ENCODE peak calls at places on chromosome 20, in nine cellular contexts. One of them, this sample, is unnamed.

GRCh38 chr20:20614391-20614790 is 98.1 kb downstream of the RALGAPA2 start:
- DNase-seq in fibroblast of mammary gland: no peak
- DNase-seq in OCI-LY7: no peak
- DNase-seq in choroid plexus epithelial cell: peak; percentile 57
- DNase-seq in iPS DF 6.9: no peak
- DNase-seq in heart right ventricle: no peak
- DNase-seq in aorta: no peak
- DNase-seq in ovary: no peak
- DNase-seq in bronchial epithelial cell: no peak
- DNase-seq in this sample: no peak

GRCh38 chr20:371755-372542 is 8.6 kb upstream of the TRIB3 start:
- DNase-seq in fibroblast of mammary gland: peak; percentile 79
- DNase-seq in OCI-LY7: no peak
- DNase-seq in choroid plexus epithelial cell: peak; percentile 90
- DNase-seq in iPS DF 6.9: no peak
- DNase-seq in heart right ventricle: peak; percentile 72
- DNase-seq in aorta: peak; percentile 86
- DNase-seq in ovary: no peak
- DNase-seq in bronchial epithelial cell: peak; percentile 85
- DNase-seq in this sample: peak; percentile 80

GRCh38 chr20:10848810-10849370 is 175.1 kb upstream of the JAG1 start:
- DNase-seq in fibroblast of mammary gland: peak; percentile 94
- DNase-seq in OCI-LY7: no peak
- DNase-seq in choroid plexus epithelial cell: peak; percentile 93
- DNase-seq in iPS DF 6.9: no peak
- DNase-seq in heart right ventricle: no peak
- DNase-seq in aorta: no peak
- DNase-seq in ovary: peak; percentile 17
- DNase-seq in bronchial epithelial cell: peak; percentile 90
- DNase-seq in this sample: peak; percentile 87

GRCh38 chr20:56163806-56164205 is 84.7 kb upstream of the MC3R start:
- DNase-seq in fibroblast of mammary gland: no peak
- DNase-seq in OCI-LY7: peak; percentile 48
- DNase-seq in choroid plexus epithelial cell: no peak
- DNase-seq in iPS DF 6.9: no peak
- DNase-seq in heart right ventricle: no peak
- DNase-seq in aorta: no peak
- DNase-seq in ovary: no peak
- DNase-seq in bronchial epithelial cell: no peak
- DNase-seq in this sample: no peak

GRCh38 chr20:3168079-3168828 is 5.1 kb downstream of the LZTS3 start:
- DNase-seq in fibroblast of mammary gland: no peak
- DNase-seq in OCI-LY7: no peak
- DNase-seq in choroid plexus epithelial cell: no peak
- DNase-seq in iPS DF 6.9: peak; percentile 58
- DNase-seq in heart right ventricle: peak; percentile 52
- DNase-seq in aorta: peak; percentile 68
- DNase-seq in ovary: no peak
- DNase-seq in bronchial epithelial cell: no peak
- DNase-seq in this sample: no peak

GRCh38 chr20:50371878-50372769 is 138.1 kb upstream of the PTPN1 start:
- DNase-seq in fibroblast of mammary gland: no peak
- DNase-seq in OCI-LY7: no peak
- DNase-seq in choroid plexus epithelial cell: no peak
- DNase-seq in iPS DF 6.9: no peak
- DNase-seq in heart right ventricle: no peak
- DNase-seq in aorta: no peak
- DNase-seq in ovary: no peak
- DNase-seq in bronchial epithelial cell: peak; percentile 80
- DNase-seq in this sample: peak; percentile 77

GRCh38 chr20:43748274-43748673 is 21.5 kb upstream of the GTSF1L start:
- DNase-seq in fibroblast of mammary gland: peak; percentile 37
- DNase-seq in OCI-LY7: no peak
- DNase-seq in choroid plexus epithelial cell: peak; percentile 67
- DNase-seq in iPS DF 6.9: no peak
- DNase-seq in heart right ventricle: no peak
- DNase-seq in aorta: no peak
- DNase-seq in ovary: no peak
- DNase-seq in bronchial epithelial cell: no peak
- DNase-seq in this sample: peak; percentile 24

GRCh38 chr20:41848180-41848579 is 230.0 kb upstream of the CHD6 start:
- DNase-seq in fibroblast of mammary gland: no peak
- DNase-seq in OCI-LY7: no peak
- DNase-seq in choroid plexus epithelial cell: no peak
- DNase-seq in iPS DF 6.9: no peak
- DNase-seq in heart right ventricle: no peak
- DNase-seq in aorta: no peak
- DNase-seq in ovary: no peak
- DNase-seq in bronchial epithelial cell: no peak
- DNase-seq in this sample: no peak

GRCh38 chr20:21557246-21557982 is 43.5 kb upstream of the NKX2-2 start:
- DNase-seq in fibroblast of mammary gland: no peak
- DNase-seq in OCI-LY7: no peak
- DNase-seq in choroid plexus epithelial cell: no peak
- DNase-seq in iPS DF 6.9: no peak
- DNase-seq in heart right ventricle: no peak
- DNase-seq in aorta: no peak
- DNase-seq in ovary: no peak
- DNase-seq in bronchial epithelial cell: no peak
- DNase-seq in this sample: no peak

GRCh38 chr20:4135385-4136077 is 120.2 kb upstream of the RNF24 start:
- DNase-seq in fibroblast of mammary gland: peak; percentile 99
- DNase-seq in OCI-LY7: no peak
- DNase-seq in choroid plexus epithelial cell: peak; percentile 96
- DNase-seq in iPS DF 6.9: no peak
- DNase-seq in heart right ventricle: no peak
- DNase-seq in aorta: no peak
- DNase-seq in ovary: no peak
- DNase-seq in bronchial epithelial cell: peak; percentile 99
- DNase-seq in this sample: peak; percentile 97

GRCh38 chr20:20859510-20859909 is 147.1 kb upstream of the RALGAPA2 start:
- DNase-seq in fibroblast of mammary gland: no peak
- DNase-seq in OCI-LY7: no peak
- DNase-seq in choroid plexus epithelial cell: no peak
- DNase-seq in iPS DF 6.9: no peak
- DNase-seq in heart right ventricle: no peak
- DNase-seq in aorta: no peak
- DNase-seq in ovary: no peak
- DNase-seq in bronchial epithelial cell: no peak
- DNase-seq in this sample: no peak

DNA sequence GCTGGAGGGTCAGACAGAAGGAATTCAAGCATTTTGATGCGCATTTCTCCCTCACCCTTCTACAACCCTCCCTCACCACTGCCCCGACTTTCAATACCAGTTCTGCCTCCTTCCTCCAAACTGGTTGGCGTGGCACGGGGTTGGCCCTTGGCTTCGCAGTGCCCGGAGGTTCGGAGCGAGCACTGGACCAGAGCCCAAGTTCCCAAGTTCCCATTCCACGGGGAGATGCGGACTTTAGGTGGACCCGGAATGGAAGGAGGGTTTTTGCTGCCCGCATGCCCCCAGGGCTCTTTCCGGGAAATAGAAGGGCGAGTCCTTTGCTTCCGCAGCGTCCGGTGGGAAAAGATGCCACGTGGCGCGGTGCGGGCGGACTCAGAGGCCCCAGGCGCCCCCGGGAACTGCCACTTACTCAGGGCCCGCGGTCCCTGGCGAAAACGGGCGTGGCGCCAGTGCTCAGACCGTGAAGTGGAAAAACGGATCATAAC is 8.0 kb upstream of the LAMP5 start:
- DNase-seq in fibroblast of mammary gland: no peak
- DNase-seq in OCI-LY7: no peak
- DNase-seq in choroid plexus epithelial cell: no peak
- DNase-seq in iPS DF 6.9: no peak
- DNase-seq in heart right ventricle: peak; percentile 17
- DNase-seq in aorta: no peak
- DNase-seq in ovary: no peak
- DNase-seq in bronchial epithelial cell: no peak
- DNase-seq in this sample: no peak
- H3K4me3 ChIP-seq in fibroblast of mammary gland: no peak overlapping the region
- H3K4me3 ChIP-seq in OCI-LY7: no peak overlapping the region
- H3K4me3 ChIP-seq in choroid plexus epithelial cell: no peak overlapping the region
- H3K4me3 ChIP-seq in iPS DF 6.9: no peak overlapping the region
- H3K4me3 ChIP-seq in heart right ventricle: peak overlapping the region; percentile 12
- H3K4me3 ChIP-seq in aorta: no peak overlapping the region
- H3K4me3 ChIP-seq in ovary: no peak overlapping the region
- H3K4me3 ChIP-seq in bronchial epithelial cell: no peak overlapping the region
- H3K4me3 ChIP-seq in this sample: no peak overlapping the region

GRCh38 chr20:22691369-22692118 is 107.2 kb upstream of the FOXA2 start:
- DNase-seq in fibroblast of mammary gland: peak; percentile 64
- DNase-seq in OCI-LY7: peak; percentile 50
- DNase-seq in choroid plexus epithelial cell: peak; percentile 77
- DNase-seq in iPS DF 6.9: peak; percentile 72
- DNase-seq in heart right ventricle: peak; percentile 79
- DNase-seq in aorta: peak; percentile 89
- DNase-seq in ovary: peak; percentile 83
- DNase-seq in bronchial epithelial cell: peak; percentile 49
- DNase-seq in this sample: peak; percentile 75

GRCh38 chr20:22690000-22690399 is 105.6 kb upstream of the FOXA2 start:
- DNase-seq in fibroblast of mammary gland: no peak
- DNase-seq in OCI-LY7: no peak
- DNase-seq in choroid plexus epithelial cell: no peak
- DNase-seq in iPS DF 6.9: no peak
- DNase-seq in heart right ventricle: no peak
- DNase-seq in aorta: no peak
- DNase-seq in ovary: no peak
- DNase-seq in bronchial epithelial cell: no peak
- DNase-seq in this sample: no peak

GRCh38 chr20:22689246-22689645 is 104.9 kb upstream of the FOXA2 start:
- DNase-seq in fibroblast of mammary gland: no peak
- DNase-seq in OCI-LY7: no peak
- DNase-seq in choroid plexus epithelial cell: no peak
- DNase-seq in iPS DF 6.9: no peak
- DNase-seq in heart right ventricle: no peak
- DNase-seq in aorta: no peak
- DNase-seq in ovary: no peak
- DNase-seq in bronchial epithelial cell: no peak
- DNase-seq in this sample: no peak

GRCh38 chr20:22690616-22691179 is 106.3 kb upstream of the FOXA2 start:
- DNase-seq in fibroblast of mammary gland: no peak
- DNase-seq in OCI-LY7: no peak
- DNase-seq in choroid plexus epithelial cell: no peak
- DNase-seq in iPS DF 6.9: no peak
- DNase-seq in heart right ventricle: no peak
- DNase-seq in aorta: no peak
- DNase-seq in ovary: no peak
- DNase-seq in bronchial epithelial cell: no peak
- DNase-seq in this sample: no peak

GRCh38 chr20:22692119-22692475 is 107.7 kb upstream of the FOXA2 start:
- DNase-seq in fibroblast of mammary gland: no peak
- DNase-seq in OCI-LY7: no peak
- DNase-seq in choroid plexus epithelial cell: no peak
- DNase-seq in iPS DF 6.9: no peak
- DNase-seq in heart right ventricle: no peak
- DNase-seq in aorta: no peak
- DNase-seq in ovary: no peak
- DNase-seq in bronchial epithelial cell: no peak
- DNase-seq in this sample: no peak
- H3K4me3 ChIP-seq in fibroblast of mammary gland: no peak overlapping the region
- H3K4me3 ChIP-seq in OCI-LY7: no peak overlapping the region
- H3K4me3 ChIP-seq in choroid plexus epithelial cell: no peak overlapping the region
- H3K4me3 ChIP-seq in iPS DF 6.9: no peak overlapping the region
- H3K4me3 ChIP-seq in heart right ventricle: no peak overlapping the region
- H3K4me3 ChIP-seq in aorta: no peak overlapping the region
- H3K4me3 ChIP-seq in ovary: peak overlapping the region; percentile 7
- H3K4me3 ChIP-seq in bronchial epithelial cell: no peak overlapping the region
- H3K4me3 ChIP-seq in this sample: no peak overlapping the region

GRCh38 chr20:59992531-59992930 is 34.3 kb downstream of the CDH26 start:
- DNase-seq in fibroblast of mammary gland: peak; percentile 4
- DNase-seq in OCI-LY7: no peak
- DNase-seq in choroid plexus epithelial cell: no peak
- DNase-seq in iPS DF 6.9: no peak
- DNase-seq in heart right ventricle: no peak
- DNase-seq in aorta: no peak
- DNase-seq in ovary: no peak
- DNase-seq in bronchial epithelial cell: peak; percentile 25
- DNase-seq in this sample: peak; percentile 16

GRCh38 chr20:59996112-59996511 is 37.9 kb downstream of the CDH26 start:
- DNase-seq in fibroblast of mammary gland: no peak
- DNase-seq in OCI-LY7: no peak
- DNase-seq in choroid plexus epithelial cell: no peak
- DNase-seq in iPS DF 6.9: no peak
- DNase-seq in heart right ventricle: no peak
- DNase-seq in aorta: no peak
- DNase-seq in ovary: no peak
- DNase-seq in bronchial epithelial cell: no peak
- DNase-seq in this sample: peak; percentile 35

GRCh38 chr20:59993736-59994484 is 35.7 kb downstream of the CDH26 start:
- DNase-seq in fibroblast of mammary gland: no peak
- DNase-seq in OCI-LY7: no peak
- DNase-seq in choroid plexus epithelial cell: no peak
- DNase-seq in iPS DF 6.9: no peak
- DNase-seq in heart right ventricle: no peak
- DNase-seq in aorta: no peak
- DNase-seq in ovary: no peak
- DNase-seq in bronchial epithelial cell: no peak
- DNase-seq in this sample: no peak

GRCh38 chr20:59997886-59998285 is 39.7 kb downstream of the CDH26 start:
- DNase-seq in fibroblast of mammary gland: no peak
- DNase-seq in OCI-LY7: no peak
- DNase-seq in choroid plexus epithelial cell: no peak
- DNase-seq in iPS DF 6.9: no peak
- DNase-seq in heart right ventricle: no peak
- DNase-seq in aorta: no peak
- DNase-seq in ovary: no peak
- DNase-seq in bronchial epithelial cell: no peak
- DNase-seq in this sample: no peak

GRCh38 chr20:59994697-59995122 is 36.5 kb downstream of the CDH26 start:
- DNase-seq in fibroblast of mammary gland: peak; percentile 61
- DNase-seq in OCI-LY7: no peak
- DNase-seq in choroid plexus epithelial cell: peak; percentile 2
- DNase-seq in iPS DF 6.9: peak; percentile 86
- DNase-seq in heart right ventricle: peak; percentile 17
- DNase-seq in aorta: no peak
- DNase-seq in ovary: no peak
- DNase-seq in bronchial epithelial cell: peak; percentile 97
- DNase-seq in this sample: peak; percentile 97
- H3K4me3 ChIP-seq in fibroblast of mammary gland: no peak overlapping the region
- H3K4me3 ChIP-seq in OCI-LY7: no peak overlapping the region
- H3K4me3 ChIP-seq in choroid plexus epithelial cell: no peak overlapping the region
- H3K4me3 ChIP-seq in iPS DF 6.9: peak overlapping the region; percentile 13
- H3K4me3 ChIP-seq in heart right ventricle: no peak overlapping the region
- H3K4me3 ChIP-seq in aorta: no peak overlapping the region
- H3K4me3 ChIP-seq in ovary: no peak overlapping the region
- H3K4me3 ChIP-seq in bronchial epithelial cell: no peak overlapping the region
- H3K4me3 ChIP-seq in this sample: no peak overlapping the region

DNA sequence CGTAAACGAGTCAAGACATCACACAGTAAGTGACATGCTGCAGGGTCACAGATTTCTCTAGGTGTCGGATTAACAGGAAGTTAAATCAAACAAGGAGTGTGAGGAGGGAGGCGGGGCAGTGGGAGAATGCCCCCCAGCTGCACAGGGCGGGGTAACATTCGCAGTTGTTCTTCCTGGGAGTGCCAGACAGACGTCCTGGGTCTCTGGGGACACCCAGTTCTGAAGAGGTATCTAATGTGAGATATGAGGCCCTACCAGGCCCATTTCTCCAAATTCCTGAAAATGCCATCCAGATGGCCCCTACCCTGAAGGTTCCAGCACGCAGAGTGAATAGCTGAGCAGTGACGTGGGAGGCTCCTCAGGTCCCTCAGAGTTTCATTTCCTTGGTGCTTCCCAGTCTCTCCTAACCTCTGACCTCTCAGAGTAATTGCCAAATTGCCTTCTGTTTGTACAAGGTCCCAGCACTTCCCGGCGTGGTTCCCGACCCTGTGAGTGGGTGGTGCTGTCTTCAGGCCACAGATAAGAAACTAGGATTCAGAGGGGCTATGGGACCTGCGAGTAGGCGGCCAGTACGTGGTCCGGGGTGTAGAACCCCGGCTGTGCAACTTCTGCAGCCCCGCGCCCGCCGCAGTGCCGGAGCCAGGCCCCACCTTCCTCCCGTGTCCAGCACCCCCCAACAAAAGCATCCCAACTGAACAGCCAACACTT is 1.8 kb downstream of the RRBP1 start:
- DNase-seq in fibroblast of mammary gland: peak; percentile 86
- DNase-seq in OCI-LY7: no peak
- DNase-seq in choroid plexus epithelial cell: peak; percentile 76
- DNase-seq in iPS DF 6.9: no peak
- DNase-seq in heart right ventricle: peak; percentile 42
- DNase-seq in aorta: peak; percentile 80
- DNase-seq in ovary: peak; percentile 62
- DNase-seq in bronchial epithelial cell: peak; percentile 69
- DNase-seq in this sample: peak; percentile 68
- H3K4me3 ChIP-seq in fibroblast of mammary gland: peak overlapping the region; percentile 76
- H3K4me3 ChIP-seq in OCI-LY7: peak overlapping the region; percentile 74
- H3K4me3 ChIP-seq in choroid plexus epithelial cell: peak overlapping the region; percentile 90
- H3K4me3 ChIP-seq in iPS DF 6.9: peak overlapping the region; percentile 80
- H3K4me3 ChIP-seq in heart right ventricle: peak overlapping the region; percentile 86
- H3K4me3 ChIP-seq in aorta: peak overlapping the region; percentile 81
- H3K4me3 ChIP-seq in ovary: peak overlapping the region; percentile 66
- H3K4me3 ChIP-seq in bronchial epithelial cell: peak overlapping the region; percentile 91
- H3K4me3 ChIP-seq in this sample: peak overlapping the region; percentile 64